ENCODE peak calls at places on chromosomes 2 and 18, in five cellular contexts. J is colonic mucosa; Y is HFF-Myc; O is CD4-positive, alpha-beta T cell; M is heart right ventricle. B is an unnamed sample.

GRCh38 chr2:18546586-18546985 is 13.9 kb downstream of the RDH14 start:
- DNase-seq in J (no peak), Y (no peak), O (no peak), M (no peak), B (no peak)

GRCh38 chr2:120486946-120487345 is 141.0 kb downstream of the INHBB start:
- DNase-seq in J (no peak), Y (no peak), O (no peak), M (no peak), B (peak)

GRCh38 chr2:101745711-101746694 is 48.5 kb downstream of the MAP4K4 start:
- DNase-seq in J (no peak), Y (no peak), O (no peak), M (no peak), B (no peak)

GRCh38 chr2:117775820-117776219 is 38.7 kb upstream of the DDX18 start:
- DNase-seq in J (no peak), Y (no peak), O (no peak), M (no peak), B (no peak)

GRCh38 chr18:28177828-28178635 is 1.1 kb upstream of the CDH2 start:
- DNase-seq in J (no peak), Y (no peak), O (no peak), M (peak), B (no peak)

GRCh38 chr2:21939961-21940360 is 816.2 kb downstream of the TDRD15 start:
- DNase-seq in J (no peak), Y (no peak), O (no peak), M (no peak), B (no peak)

GRCh38 chr2:108193251-108193650 is 46.5 kb upstream of the SULT1C3 start:
- DNase-seq in J (no peak), Y (no peak), O (no peak), M (no peak), B (no peak)

GRCh38 chr2:135617501-135618015 is 86.3 kb downstream of the R3HDM1 start:
- DNase-seq in J (no peak), Y (no peak), O (no peak), M (no peak), B (no peak)

GRCh38 chr18:13564579-13564978 is 161.8 kb downstream of the FAM210A start:
- DNase-seq in J (no peak), Y (no peak), O (no peak), M (peak), B (no peak)

GRCh38 chr2:2793514-2793913 is 462.4 kb upstream of the MYT1L start:
- DNase-seq in J (no peak), Y (no peak), O (no peak), M (no peak), B (no peak)

GRCh38 chr2:186522538-186522937 is 36.5 kb downstream of the ZC3H15 start:
- DNase-seq in J (no peak), Y (no peak), O (no peak), M (no peak), B (no peak)

GRCh38 chr2:218020966-218021535 is 18.3 kb upstream of the TNS1 start:
- DNase-seq in J (no peak), Y (no peak), O (no peak), M (no peak), B (peak)

GRCh38 chr2:196136151-196136550 is 35.2 kb downstream of the STK17B start:
- DNase-seq in J (no peak), Y (no peak), O (no peak), M (no peak), B (no peak)

GRCh38 chr2:223095207-223095606 is 43.2 kb downstream of the KCNE4 start:
- DNase-seq in J (no peak), Y (no peak), O (no peak), M (no peak), B (no peak)

GRCh38 chr2:143344780-143345179 is 215.6 kb downstream of the ARHGAP15 start:
- DNase-seq in J (no peak), Y (no peak), O (no peak), M (no peak), B (no peak)

GRCh38 chr2:108587621-108588020 is 53.4 kb downstream of the LIMS1 start:
- DNase-seq in J (no peak), Y (no peak), O (no peak), M (peak), B (no peak)

GRCh38 chr2:169345507-169346120 is 16.7 kb downstream of the LRP2 start:
- DNase-seq in J (no peak), Y (no peak), O (no peak), M (no peak), B (no peak)

GRCh38 chr18:9135912-9136314 is 668 bp upstream of the ANKRD12 start:
- DNase-seq in J (peak), Y (peak), O (peak), M (no peak), B (peak)

GRCh38 chr2:191009541-191010374 is 4.2 kb downstream of the STAT1 start:
- DNase-seq in J (no peak), Y (no peak), O (no peak), M (no peak), B (no peak)

GRCh38 chr2:223051580-223052375 is at the start of gene KCNE4:
- DNase-seq in J (peak), Y (no peak), O (no peak), M (peak), B (no peak)

GRCh38 chr2:43210125-43210466 is 16.3 kb downstream of the ZFP36L2 start:
- DNase-seq in J (no peak), Y (no peak), O (no peak), M (peak), B (no peak)

GRCh38 chr2:157628282-157628531 is 457 bp downstream of the ACVR1C start:
- DNase-seq in J (no peak), Y (no peak), O (peak), M (no peak), B (peak)

GRCh38 chr2:172739651-172740050 is 4.0 kb downstream of the RAPGEF4 start:
- DNase-seq in J (no peak), Y (no peak), O (no peak), M (no peak), B (no peak)

GRCh38 chr2:99422599-99422998 is 67.2 kb downstream of the REV1 start:
- DNase-seq in J (no peak), Y (no peak), O (no peak), M (no peak), B (no peak)

GRCh38 chr2:137178955-137179377 is 413.6 kb downstream of the THSD7B start:
- DNase-seq in J (no peak), Y (no peak), O (no peak), M (no peak), B (no peak)

GRCh38 chr18:45169610-45170009 is 445.7 kb upstream of the SLC14A2 start:
- DNase-seq in J (no peak), Y (peak), O (no peak), M (no peak), B (no peak)

GRCh38 chr2:160721089-160722040 is 227.8 kb upstream of the RBMS1 start:
- DNase-seq in J (no peak), Y (no peak), O (no peak), M (no peak), B (no peak)

GRCh38 chr2:234102112-234102511 is 51.6 kb downstream of the SPP2 start:
- DNase-seq in J (no peak), Y (no peak), O (no peak), M (no peak), B (no peak)
- TF ChIP-seq CTCF in J (no peak), Y (no peak), O (peak), M (no peak), B (no peak)

GRCh38 chr18:43170586-43170985 is 55.1 kb upstream of the RIT2 start:
- DNase-seq in J (no peak), Y (no peak), O (no peak), M (no peak), B (no peak)
- TF ChIP-seq CTCF in J (no peak), Y (no peak), O (no peak), M (no peak), B (no peak)

DNA sequence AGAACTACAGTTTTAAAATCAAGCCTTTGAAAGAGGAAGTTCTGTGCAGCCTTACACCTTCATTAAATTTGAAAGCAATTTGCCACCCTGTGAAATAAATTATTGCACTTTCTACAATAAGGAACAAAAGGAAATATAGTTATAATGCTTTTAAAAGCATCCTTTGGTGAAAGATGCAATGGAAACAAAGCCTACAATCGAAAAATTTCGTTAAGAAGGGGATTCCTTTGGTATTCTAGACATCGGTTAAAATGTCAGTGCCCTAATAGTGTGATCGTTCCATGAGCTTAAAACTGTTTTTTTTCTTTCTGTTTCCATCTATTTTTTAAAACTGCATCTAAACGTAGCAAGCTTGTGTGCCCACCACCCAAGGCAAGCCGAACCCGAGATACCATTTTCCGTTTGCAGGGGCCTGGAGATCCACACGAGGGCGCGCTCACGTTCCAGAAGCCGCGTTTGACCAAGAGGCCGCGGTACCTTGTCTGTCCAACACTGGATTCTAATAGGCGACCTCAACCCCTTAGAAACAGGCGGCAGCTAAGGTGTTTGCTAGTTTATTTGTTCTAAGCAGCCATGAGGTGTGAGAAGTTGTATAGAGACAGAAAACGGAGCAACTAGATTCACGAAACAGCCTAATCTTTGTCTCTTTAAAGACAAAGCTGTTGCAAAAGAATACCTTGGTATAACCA is 4.0 kb downstream of the HOXD11 start:
- DNase-seq in J (peak), Y (no peak), O (no peak), M (no peak), B (no peak)
- TF ChIP-seq CTCF in J (peak), Y (peak), O (no peak), M (peak), B (peak)

DNA sequence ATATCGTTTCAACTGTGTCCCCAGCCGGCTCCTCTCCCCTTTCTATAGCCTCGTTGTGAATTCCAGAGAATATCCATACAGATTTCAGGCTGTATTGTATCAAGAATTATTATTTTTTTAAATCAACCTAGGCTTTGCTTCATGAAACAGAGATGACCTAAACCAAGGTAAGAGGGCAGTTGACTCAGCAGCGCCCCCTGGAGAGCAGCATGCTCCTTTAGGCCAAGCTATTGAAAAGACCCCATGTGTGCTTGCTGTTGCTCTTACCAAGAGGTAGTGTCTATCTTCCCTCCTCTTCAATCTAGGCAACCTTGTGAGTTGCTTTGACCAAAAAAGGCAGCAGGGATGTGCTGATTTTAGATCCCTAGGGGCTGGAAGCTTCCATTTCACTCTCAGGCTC is 426.7 kb upstream of the SMIM21 start:
- DNase-seq in J (no peak), Y (peak), O (no peak), M (no peak), B (no peak)
- TF ChIP-seq CTCF in J (peak), Y (peak), O (no peak), M (peak), B (peak)

DNA sequence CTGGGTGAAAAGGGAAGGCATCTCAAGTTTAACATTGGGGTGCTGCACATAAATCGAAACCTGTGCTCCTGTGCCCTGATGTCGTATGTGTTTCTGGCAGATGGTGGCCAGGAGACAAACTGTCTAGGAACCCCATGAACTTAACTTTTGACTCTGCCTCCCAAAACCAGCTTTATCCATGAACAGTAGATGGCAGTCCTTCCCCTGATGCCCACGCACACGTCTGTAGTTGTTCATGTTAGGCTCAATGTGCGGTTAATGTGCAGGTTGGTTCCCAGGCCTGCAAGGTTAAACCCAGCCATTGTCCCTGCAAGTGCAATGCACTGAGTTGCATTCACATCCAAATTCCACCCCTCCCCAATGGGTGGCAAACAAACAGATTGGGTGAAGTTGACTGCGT is 44.1 kb upstream of the SIX3 start:
- DNase-seq in J (no peak), Y (no peak), O (no peak), M (no peak), B (no peak)
- TF ChIP-seq CTCF in J (no peak), Y (no peak), O (no peak), M (no peak), B (peak)

DNA sequence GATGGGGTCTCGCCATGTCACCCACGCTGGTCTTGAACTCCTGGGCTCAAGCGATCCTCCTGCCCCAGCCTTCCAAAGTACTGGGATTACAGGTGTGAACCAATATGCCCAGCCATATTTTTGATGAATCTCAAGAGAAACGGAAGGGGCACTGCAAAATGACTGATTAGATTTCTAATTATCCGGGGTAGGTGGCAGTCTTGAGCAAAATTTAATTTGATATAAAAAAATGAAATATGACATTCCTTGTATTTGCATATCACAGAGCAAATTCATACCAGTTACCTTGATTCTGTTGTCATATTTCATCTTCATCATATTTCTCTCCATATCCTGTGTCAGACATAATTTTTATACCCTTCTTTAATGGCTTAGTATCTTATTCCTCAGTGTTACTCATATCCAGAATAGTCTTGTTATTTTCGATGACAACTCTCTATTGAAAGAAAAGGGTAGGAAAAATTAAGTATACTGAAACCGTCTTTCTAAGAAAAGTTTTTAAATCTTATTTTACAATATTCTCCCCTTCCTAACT is 30.0 kb upstream of the RTN4 start:
- DNase-seq in J (no peak), Y (no peak), O (no peak), M (no peak), B (no peak)
- TF ChIP-seq CTCF in J (no peak), Y (no peak), O (no peak), M (no peak), B (peak)

GRCh38 chr2:65142515-65142914 is 12.6 kb upstream of the RAB1A start:
- DNase-seq in J (no peak), Y (no peak), O (no peak), M (no peak), B (no peak)
- TF ChIP-seq CTCF in J (peak), Y (peak), O (no peak), M (no peak), B (peak)

GRCh38 chr2:104448661-104449410 is 405.1 kb upstream of the POU3F3 start:
- DNase-seq in J (no peak), Y (no peak), O (no peak), M (no peak), B (no peak)

GRCh38 chr2:104452558-104452957 is 401.4 kb upstream of the POU3F3 start:
- DNase-seq in J (no peak), Y (no peak), O (no peak), M (no peak), B (no peak)

GRCh38 chr2:104444840-104445239 is 409.1 kb upstream of the POU3F3 start:
- DNase-seq in J (no peak), Y (no peak), O (no peak), M (no peak), B (no peak)

GRCh38 chr2:104444392-104444791 is 409.5 kb upstream of the POU3F3 start:
- DNase-seq in J (no peak), Y (no peak), O (no peak), M (no peak), B (no peak)

DNA sequence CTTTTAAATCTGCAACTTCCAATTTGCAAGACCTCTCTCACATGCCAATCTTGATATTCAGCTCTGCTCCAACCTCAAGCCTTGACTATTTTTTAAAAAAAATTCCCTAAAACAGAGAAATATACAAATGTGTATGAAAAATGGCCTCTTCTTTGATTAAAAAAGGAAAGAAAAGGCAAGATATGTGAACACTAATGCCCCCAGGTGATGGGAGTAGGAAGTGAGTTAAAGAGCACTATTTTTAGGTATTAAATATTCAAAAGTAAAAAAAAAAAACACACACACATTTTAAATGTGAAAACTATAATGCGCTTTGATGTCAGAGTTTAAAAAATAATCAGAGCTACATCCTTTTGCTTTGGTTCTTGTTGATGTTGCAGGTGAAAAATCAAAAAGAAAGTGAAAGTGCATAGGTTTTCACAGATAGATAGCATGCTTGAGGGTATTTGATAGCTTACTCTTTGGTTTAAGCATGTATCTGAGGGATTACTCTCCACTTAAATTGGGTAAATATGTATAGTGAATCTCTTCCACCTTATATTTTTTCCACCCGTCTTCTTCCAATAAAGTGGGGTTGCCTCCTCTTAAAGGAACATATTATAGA is 406.0 kb upstream of the POU3F3 start:
- DNase-seq in J (no peak), Y (no peak), O (no peak), M (no peak), B (no peak)
- TF ChIP-seq CTCF in J (no peak), Y (no peak), O (no peak), M (no peak), B (peak)